ENCODE peak calls at places on chromosomes 4 and X, in six cellular contexts. T is occipital lobe, B is colonic mucosa, D is skeletal muscle cell, Q is neural progenitor cell, C is AG09319. J is an unnamed sample.

GRCh38 chrX:138925330-138925729 is 213.8 kb upstream of the FGF13 start:
- DNase-seq in T (no peak), B (no peak), D (peak; percentile 70), Q (no peak), C (peak; percentile 77), J (no peak)

GRCh38 chr4:37383579-37384229 is 139.2 kb downstream of the NWD2 start:
- DNase-seq in T (no peak), B (peak; percentile 54), D (no peak), Q (peak; percentile 72), C (no peak), J (no peak)

GRCh38 chr4:163697121-163697520 is 202.6 kb downstream of the TMA16 start:
- DNase-seq in T (no peak), B (no peak), D (no peak), Q (no peak), C (no peak), J (no peak)

GRCh38 chr4:127632420-127633403 is at the start of gene INTU:
- DNase-seq in T (peak; percentile 93), B (peak; percentile 95), D (peak; percentile 91), Q (peak; percentile 97), C (peak; percentile 85), J (peak; percentile 88)

GRCh38 chr4:147363514-147363913 is 117.4 kb upstream of the EDNRA start:
- DNase-seq in T (no peak), B (no peak), D (no peak), Q (no peak), C (no peak), J (no peak)

GRCh38 chrX:149495573-149496071 is 9.5 kb downstream of the IDS start:
- DNase-seq in T (no peak), B (no peak), D (peak; percentile 39), Q (no peak), C (no peak), J (no peak)

GRCh38 chrX:105975382-105975781 is 63.1 kb downstream of the SERPINA7 start:
- DNase-seq in T (no peak), B (no peak), D (no peak), Q (peak; percentile 4), C (no peak), J (no peak)

GRCh38 chr4:37243061-37243460 is 1.5 kb upstream of the NWD2 start:
- DNase-seq in T (peak; percentile 14), B (no peak), D (no peak), Q (peak; percentile 49), C (no peak), J (no peak)

GRCh38 chr4:55356991-55357461 is 11.0 kb downstream of the SRD5A3 start:
- DNase-seq in T (no peak), B (no peak), D (no peak), Q (no peak), C (no peak), J (no peak)

GRCh38 chrX:22486326-22486725 is 213.6 kb downstream of the CBLL2 start:
- DNase-seq in T (no peak), B (no peak), D (no peak), Q (no peak), C (no peak), J (no peak)

GRCh38 chrX:72307646-72308051 is 1.9 kb upstream of the CITED1 start:
- DNase-seq in T (no peak), B (no peak), D (no peak), Q (peak; percentile 33), C (no peak), J (no peak)

GRCh38 chrX:155027509-155028066 is 944 bp downstream of the FUNDC2 start:
- DNase-seq in T (no peak), B (peak; percentile 29), D (no peak), Q (no peak), C (peak; percentile 29), J (no peak)

GRCh38 chrX:40142417-40142816 is 44.7 kb upstream of the BCOR start:
- DNase-seq in T (no peak), B (no peak), D (no peak), Q (no peak), C (no peak), J (no peak)

GRCh38 chr4:101961144-101961543 is 170.6 kb downstream of the BANK1 start:
- DNase-seq in T (no peak), B (no peak), D (no peak), Q (peak; percentile 14), C (no peak), J (no peak)

GRCh38 chr4:103753868-103754653 is 34.3 kb upstream of the TACR3 start:
- DNase-seq in T (no peak), B (no peak), D (no peak), Q (no peak), C (no peak), J (no peak)

GRCh38 chr4:177487977-177488376 is 45.7 kb upstream of the AGA start:
- DNase-seq in T (no peak), B (no peak), D (no peak), Q (no peak), C (no peak), J (no peak)

GRCh38 chr4:1285790-1286553 is 3.7 kb upstream of the MAEA start:
- DNase-seq in T (no peak), B (peak; percentile 32), D (no peak), Q (peak; percentile 88), C (no peak), J (no peak)

GRCh38 chr4:76690091-76690905 is 207.6 kb downstream of the SOWAHB start:
- DNase-seq in T (no peak), B (no peak), D (no peak), Q (no peak), C (no peak), J (no peak)

GRCh38 chr4:155143512-155143911 is 64.9 kb upstream of the NPY2R start:
- DNase-seq in T (no peak), B (no peak), D (no peak), Q (no peak), C (no peak), J (no peak)

GRCh38 chr4:150078041-150078995 is at the start of gene DCLK2:
- DNase-seq in T (peak; percentile 67), B (peak; percentile 68), D (peak; percentile 63), Q (peak; percentile 90), C (peak; percentile 81), J (peak; percentile 42)

GRCh38 chr4:9800878-9801277 is 19.4 kb downstream of the DRD5 start:
- DNase-seq in T (no peak), B (no peak), D (no peak), Q (no peak), C (no peak), J (no peak)

GRCh38 chrX:152861116-152861515 is 30.3 kb downstream of the NSDHL start:
- DNase-seq in T (no peak), B (no peak), D (no peak), Q (no peak), C (peak; percentile 10), J (no peak)

GRCh38 chrX:10233696-10234095 is 76.9 kb downstream of the CLCN4 start:
- DNase-seq in T (no peak), B (no peak), D (peak; percentile 54), Q (no peak), C (no peak), J (no peak)

GRCh38 chrX:28324306-28324705 is 262.9 kb upstream of the IL1RAPL1 start:
- DNase-seq in T (no peak), B (no peak), D (no peak), Q (no peak), C (no peak), J (no peak)

J was measured in AG04449.